ENCODE peak calls at places on chromosome 1, in six cellular contexts. P, W, N, H, C and E are unnamed samples.

GRCh38 chr1:227913969-227914791 is 33.6 kb downstream of the WNT9A start:
- DNase-seq in P (no peak), W (no peak), N (no peak), H (peak; percentile 4), C (peak; percentile 70), E (no peak)

GRCh38 chr1:84776639-84777038 is 86.4 kb upstream of the SSX2IP start:
- DNase-seq in P (no peak), W (no peak), N (no peak), H (no peak), C (no peak), E (no peak)

GRCh38 chr1:43427524-43427923 is 26.2 kb downstream of the HYI start:
- DNase-seq in P (no peak), W (no peak), N (no peak), H (no peak), C (no peak), E (no peak)

GRCh38 chr1:43936470-43937151 is 3.0 kb downstream of the ARTN start:
- DNase-seq in P (no peak), W (no peak), N (peak; percentile 47), H (peak; percentile 49), C (no peak), E (no peak)

GRCh38 chr1:171494086-171494485 is 8.8 kb downstream of the PRRC2C start:
- DNase-seq in P (no peak), W (no peak), N (no peak), H (no peak), C (no peak), E (no peak)

GRCh38 chr1:173205146-173206051 is 1.7 kb downstream of the TNFSF4 start:
- DNase-seq in P (no peak), W (no peak), N (peak; percentile 54), H (no peak), C (no peak), E (no peak)

GRCh38 chr1:62247391-62248168 is 52.9 kb downstream of the L1TD1 start:
- DNase-seq in P (no peak), W (no peak), N (no peak), H (no peak), C (peak; percentile 52), E (no peak)

GRCh38 chr1:207603777-207604176 is 41.2 kb upstream of the CR1L start:
- DNase-seq in P (no peak), W (no peak), N (no peak), H (no peak), C (no peak), E (no peak)

GRCh38 chr1:51264470-51264869 is 28.4 kb downstream of the RNF11 start:
- DNase-seq in P (no peak), W (no peak), N (peak; percentile 88), H (no peak), C (no peak), E (no peak)